ENCODE peak calls at places on chromosome 18, in four cellular contexts. J is WTC11, M is HepG2, N is GM12878. B is an unnamed sample.

GRCh38 chr18:80115035-80115434 is 6.0 kb downstream of the ADNP2 start:
- DNase-seq in J (no peak), M (no peak), N (no peak), B (no peak)

GRCh38 chr18:74715306-74715705 is 117.6 kb downstream of the ZNF407 start:
- DNase-seq in J (no peak), M (no peak), N (no peak), B (no peak)

GRCh38 chr18:50662177-50662576 is 102.3 kb downstream of the MAPK4 start:
- DNase-seq in J (no peak), M (peak), N (no peak), B (peak)

GRCh38 chr18:39051013-39051412 is 1485.4 kb upstream of the CELF4 start:
- DNase-seq in J (no peak), M (no peak), N (no peak), B (no peak)

GRCh38 chr18:68735498-68736343 is 20.8 kb upstream of the TMX3 start:
- DNase-seq in J (no peak), M (peak), N (no peak), B (peak)

GRCh38 chr18:21997207-21998143 is 171.9 kb upstream of the GATA6 start:
- DNase-seq in J (peak), M (peak), N (peak), B (peak)

GRCh38 chr18:5417342-5417741 is 121.8 kb upstream of the ZBTB14 start:
- DNase-seq in J (no peak), M (no peak), N (no peak), B (no peak)

GRCh38 chr18:79988925-79989361 is 580 bp upstream of the TXNL4A start:
- DNase-seq in J (no peak), M (no peak), N (no peak), B (no peak)

GRCh38 chr18:79418236-79418635 is 22.5 kb downstream of the NFATC1 start:
- DNase-seq in J (no peak), M (no peak), N (no peak), B (no peak)

GRCh38 chr18:32881009-32881408 is 108.2 kb upstream of the KLHL14 start:
- DNase-seq in J (no peak), M (no peak), N (no peak), B (no peak)

GRCh38 chr18:67790527-67790926 is 274.0 kb upstream of the DSEL start:
- DNase-seq in J (no peak), M (no peak), N (no peak), B (no peak)

GRCh38 chr18:31161757-31162418 is 768 bp downstream of the DSC1 start:
- DNase-seq in J (no peak), M (no peak), N (no peak), B (no peak)

GRCh38 chr18:32289480-32290075 is 99.7 kb downstream of the MEP1B start:
- DNase-seq in J (peak), M (peak), N (no peak), B (peak)

GRCh38 chr18:2657788-2658458 is 2.4 kb downstream of the SMCHD1 start:
- DNase-seq in J (no peak), M (peak), N (no peak), B (no peak)

GRCh38 chr18:23380817-23381216 is 72.3 kb upstream of the RIOK3 start:
- DNase-seq in J (no peak), M (no peak), N (no peak), B (peak)

DNA sequence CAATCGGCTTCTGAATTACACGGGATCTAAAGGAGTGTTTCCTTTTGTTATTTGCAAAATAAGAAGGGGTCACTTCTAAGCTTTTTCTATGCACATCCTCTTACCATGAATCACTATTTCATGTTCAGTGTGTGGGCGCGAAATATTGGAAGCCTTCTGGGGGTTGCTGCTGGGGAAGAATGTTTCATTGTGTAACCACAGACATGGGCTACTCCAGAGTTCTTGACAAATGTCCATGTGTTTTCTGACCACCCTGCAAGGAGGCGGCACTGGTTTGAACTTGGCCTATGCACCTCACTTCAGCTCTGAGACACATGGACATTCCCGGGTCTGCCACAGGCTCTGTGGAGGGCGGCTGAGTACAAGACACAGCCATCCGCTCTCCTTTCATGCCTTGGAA is 133.6 kb upstream of the APCDD1 start:
- DNase-seq in J (no peak), M (no peak), N (no peak), B (no peak)
- TF ChIP-seq CBFB in J (no peak), M (no peak), N (no peak), B (no peak)

GRCh38 chr18:13616041-13616440 is 110.3 kb downstream of the FAM210A start:
- DNase-seq in J (no peak), M (no peak), N (no peak), B (no peak)
- TF ChIP-seq CBFB in J (no peak), M (no peak), N (no peak), B (no peak)

DNA sequence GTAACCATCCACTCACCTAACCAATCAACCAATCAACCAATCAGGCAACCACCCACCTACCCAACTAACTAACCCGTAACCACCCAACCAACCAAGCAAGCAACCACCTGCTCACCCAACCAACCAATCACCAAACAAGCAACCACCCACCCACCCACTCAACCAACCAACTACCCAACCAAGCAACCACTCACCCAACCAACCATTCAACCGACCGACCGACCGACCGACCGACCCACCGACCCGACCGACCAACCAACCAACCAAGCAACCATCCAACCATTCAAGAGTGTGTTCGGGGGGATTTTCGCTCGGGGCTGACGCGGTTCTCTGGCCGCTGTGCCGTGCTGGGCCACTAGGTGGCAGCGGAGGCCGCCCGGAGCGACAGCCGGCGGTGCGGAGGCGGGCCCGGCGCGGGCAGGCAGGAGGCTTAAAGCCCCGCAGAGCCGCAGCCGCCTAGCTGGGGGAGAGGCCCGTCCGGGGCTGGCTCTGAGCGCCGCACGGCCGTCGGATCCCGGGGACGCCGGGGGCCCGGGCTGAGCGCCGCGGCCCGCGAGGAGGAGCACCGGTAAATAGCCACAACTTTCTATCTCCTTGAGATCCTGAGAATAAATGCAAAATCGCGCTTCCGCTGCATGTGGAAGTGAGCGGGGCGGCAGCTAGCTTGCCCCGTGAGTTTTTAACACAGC is at the start of gene MC5R:
- DNase-seq in J (peak), M (peak), N (no peak), B (peak)
- TF ChIP-seq CBFB in J (no peak), M (no peak), N (no peak), B (no peak)

DNA sequence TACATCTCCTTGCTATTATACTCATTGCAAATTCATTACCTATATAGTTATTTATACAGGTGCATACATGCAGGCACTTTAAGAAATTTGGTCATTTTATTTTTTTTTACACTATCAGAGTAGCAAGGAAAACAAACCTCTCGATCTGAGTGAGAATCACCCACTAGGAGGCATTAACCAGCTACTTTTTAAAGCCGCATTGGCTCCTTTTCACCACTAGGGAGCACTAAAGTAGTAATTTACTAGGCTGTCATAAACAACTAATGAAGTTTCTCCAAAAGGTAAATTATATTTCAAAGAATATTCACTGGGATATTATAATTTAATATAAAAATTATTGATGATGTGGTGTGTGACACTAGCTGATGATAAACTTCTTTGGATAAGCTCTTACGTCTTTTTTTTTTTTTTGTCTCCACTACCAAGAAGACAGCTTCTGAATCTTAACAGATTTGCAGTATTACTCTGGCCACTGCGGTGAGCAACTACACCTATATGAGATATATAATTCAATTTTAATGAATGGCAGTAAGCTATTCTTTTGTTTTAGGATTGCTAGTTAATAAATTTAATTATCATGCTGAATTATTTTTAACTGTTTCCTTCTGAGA is 101.9 kb downstream of the NOL4 start:
- DNase-seq in J (peak), M (peak), N (peak), B (peak)
- TF ChIP-seq CBFB in J (no peak), M (no peak), N (no peak), B (no peak)

GRCh38 chr18:55500316-55501086 is 87.5 kb downstream of the TCF4 start:
- DNase-seq in J (no peak), M (no peak), N (no peak), B (no peak)
- TF ChIP-seq CBFB in J (no peak), M (no peak), N (no peak), B (no peak)

DNA sequence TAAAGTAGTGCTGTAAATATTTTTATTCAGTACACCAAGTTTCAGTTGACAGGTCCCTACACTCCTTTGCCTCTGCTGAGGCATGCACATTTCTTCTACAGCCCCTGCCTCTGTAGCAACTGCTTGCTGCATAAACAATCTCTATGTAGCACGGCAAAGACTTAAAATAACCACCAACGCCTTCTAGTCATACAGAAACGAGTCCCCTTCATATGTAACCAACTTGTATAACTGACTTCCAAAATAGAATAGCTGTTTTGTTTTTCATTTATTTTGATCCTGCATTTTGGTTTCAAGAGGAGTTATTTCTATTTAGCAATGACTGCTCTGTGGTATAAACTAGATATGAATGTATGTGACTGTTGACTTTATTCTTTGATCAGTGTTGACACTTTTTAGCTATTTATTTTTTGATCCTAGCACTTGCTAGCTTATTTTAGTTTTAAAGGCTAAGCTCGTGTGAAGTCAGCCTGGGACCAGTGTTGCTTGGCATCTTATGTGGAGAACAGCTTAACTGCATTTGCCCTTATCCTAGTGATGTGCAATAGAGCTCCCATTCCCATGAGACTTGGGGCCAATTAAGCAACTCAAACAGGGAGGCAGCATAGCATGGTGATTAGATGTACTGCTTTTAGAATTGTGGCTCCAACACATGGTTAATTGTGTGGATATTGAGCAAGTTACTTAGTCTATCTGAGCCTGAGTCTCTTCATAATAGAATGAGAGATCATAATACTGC is 79.6 kb downstream of the HRH4 start:
- DNase-seq in J (no peak), M (no peak), N (no peak), B (no peak)
- TF ChIP-seq CBFB in J (no peak), M (no peak), N (no peak), B (no peak)

DNA sequence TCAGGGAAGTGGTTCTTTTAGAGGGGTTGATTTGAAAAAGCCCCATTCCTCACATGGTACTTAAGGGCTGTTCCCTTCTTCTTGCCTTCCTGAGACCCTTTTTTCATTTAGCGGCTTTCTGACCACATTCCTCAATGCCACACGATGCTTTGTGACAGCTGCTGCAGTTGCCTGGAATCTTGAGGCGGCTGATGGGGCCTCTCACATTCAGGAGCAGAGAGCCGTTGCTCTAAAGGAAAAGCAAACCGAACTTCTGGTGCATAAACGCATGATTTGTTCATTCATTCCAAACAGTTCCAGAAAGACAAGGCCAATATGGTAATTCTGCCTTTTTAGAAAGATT is 402.6 kb downstream of the TXNL1 start:
- DNase-seq in J (no peak), M (no peak), N (no peak), B (no peak)
- TF ChIP-seq CBFB in J (no peak), M (no peak), N (no peak), B (no peak)

GRCh38 chr18:27467073-27467472 is 282.0 kb upstream of the CHST9 start:
- DNase-seq in J (no peak), M (no peak), N (no peak), B (no peak)

DNA sequence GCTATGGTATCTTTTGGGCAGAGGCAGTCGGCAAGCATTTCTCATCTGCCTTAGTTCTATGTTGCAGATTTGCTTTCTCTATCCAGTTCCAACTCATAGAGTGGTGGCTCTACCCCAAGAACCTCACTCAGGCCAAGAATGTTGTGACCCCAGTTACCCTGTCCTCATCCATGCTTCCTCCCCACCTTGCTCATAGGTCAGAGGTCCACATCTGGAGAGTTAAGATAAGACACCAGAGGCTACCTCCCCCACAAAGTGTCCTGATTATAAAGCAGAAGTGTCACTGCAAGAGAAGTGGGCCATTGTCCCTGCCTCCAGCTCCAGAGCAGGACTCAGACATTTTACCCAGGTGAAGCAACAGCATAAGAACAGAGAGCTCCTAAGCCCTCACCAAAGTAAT is 276.8 kb upstream of the CHST9 start:
- DNase-seq in J (no peak), M (no peak), N (no peak), B (peak)
- TF ChIP-seq CBFB in J (no peak), M (no peak), N (no peak), B (no peak)

GRCh38 chr18:44811586-44812125 is 131.0 kb downstream of the SETBP1 start:
- DNase-seq in J (no peak), M (no peak), N (no peak), B (no peak)
- TF ChIP-seq CBFB in J (no peak), M (no peak), N (no peak), B (no peak)

B was measured in K562.